ENCODE peak calls at places on chromosomes 4 and X, in four cellular contexts. One of them, this sample, is unnamed.

GRCh38 chrX:12971282-12972003 is 3.5 kb upstream of the TMSB4X start:
- DNase-seq in lower leg skin: no peak
- DNase-seq in NCI-H510A treated with DMSO at 0.1 percent for 48 hours: no peak
- DNase-seq in RPMI8226: no peak
- DNase-seq in this sample: peak

GRCh38 chrX:138711399-138712347 is at the start of gene FGF13:
- DNase-seq in lower leg skin: no peak
- DNase-seq in NCI-H510A treated with DMSO at 0.1 percent for 48 hours: no peak
- DNase-seq in RPMI8226: no peak
- DNase-seq in this sample: no peak

GRCh38 chrX:114782925-114783324 is 199.0 kb downstream of the HTR2C start:
- DNase-seq in lower leg skin: no peak
- DNase-seq in NCI-H510A treated with DMSO at 0.1 percent for 48 hours: no peak
- DNase-seq in RPMI8226: no peak
- DNase-seq in this sample: no peak

GRCh38 chr4:97208749-97209148 is 934.5 kb downstream of the STPG2 start:
- DNase-seq in lower leg skin: no peak
- DNase-seq in NCI-H510A treated with DMSO at 0.1 percent for 48 hours: no peak
- DNase-seq in RPMI8226: no peak
- DNase-seq in this sample: no peak

GRCh38 chr4:158850371-158850770 is 81.5 kb downstream of the FNIP2 start:
- DNase-seq in lower leg skin: no peak
- DNase-seq in NCI-H510A treated with DMSO at 0.1 percent for 48 hours: no peak
- DNase-seq in RPMI8226: no peak
- DNase-seq in this sample: no peak

GRCh38 chr4:113760094-113760851 is 1.3 kb downstream of the CAMK2D start:
- DNase-seq in lower leg skin: peak
- DNase-seq in NCI-H510A treated with DMSO at 0.1 percent for 48 hours: peak
- DNase-seq in RPMI8226: no peak
- DNase-seq in this sample: no peak

GRCh38 chrX:35841872-35842271 is 43.7 kb downstream of the MAGEB16 start:
- DNase-seq in lower leg skin: no peak
- DNase-seq in NCI-H510A treated with DMSO at 0.1 percent for 48 hours: no peak
- DNase-seq in RPMI8226: no peak
- DNase-seq in this sample: no peak

GRCh38 chrX:97332963-97333362 is 449.3 kb downstream of the RPA4 start:
- DNase-seq in lower leg skin: no peak
- DNase-seq in NCI-H510A treated with DMSO at 0.1 percent for 48 hours: no peak
- DNase-seq in RPMI8226: no peak
- DNase-seq in this sample: no peak

GRCh38 chr4:176001171-176002006 is 64.3 kb upstream of the WDR17 start:
- DNase-seq in lower leg skin: no peak
- DNase-seq in NCI-H510A treated with DMSO at 0.1 percent for 48 hours: peak
- DNase-seq in RPMI8226: no peak
- DNase-seq in this sample: no peak

GRCh38 chr4:38306482-38307071 is 346.4 kb downstream of the PTTG2 start:
- DNase-seq in lower leg skin: no peak
- DNase-seq in NCI-H510A treated with DMSO at 0.1 percent for 48 hours: no peak
- DNase-seq in RPMI8226: peak
- DNase-seq in this sample: no peak

GRCh38 chr4:41889328-41889727 is 45.9 kb upstream of the TMEM33 start:
- DNase-seq in lower leg skin: no peak
- DNase-seq in NCI-H510A treated with DMSO at 0.1 percent for 48 hours: no peak
- DNase-seq in RPMI8226: no peak
- DNase-seq in this sample: no peak

GRCh38 chr4:76572224-76572623 is 137.2 kb downstream of the SHROOM3 start:
- DNase-seq in lower leg skin: no peak
- DNase-seq in NCI-H510A treated with DMSO at 0.1 percent for 48 hours: no peak
- DNase-seq in RPMI8226: no peak
- DNase-seq in this sample: no peak

GRCh38 chr4:149784018-149784417 is 31.6 kb downstream of the IQCM start:
- DNase-seq in lower leg skin: no peak
- DNase-seq in NCI-H510A treated with DMSO at 0.1 percent for 48 hours: no peak
- DNase-seq in RPMI8226: no peak
- DNase-seq in this sample: no peak

GRCh38 chr4:10119263-10119662 is 2.7 kb upstream of the WDR1 start:
- DNase-seq in lower leg skin: no peak
- DNase-seq in NCI-H510A treated with DMSO at 0.1 percent for 48 hours: no peak
- DNase-seq in RPMI8226: no peak
- DNase-seq in this sample: no peak

GRCh38 chr4:92304636-92305035 is 870 bp downstream of the GRID2 start:
- DNase-seq in lower leg skin: no peak
- DNase-seq in NCI-H510A treated with DMSO at 0.1 percent for 48 hours: peak
- DNase-seq in RPMI8226: no peak
- DNase-seq in this sample: no peak

GRCh38 chr4:6271701-6272465 is 2.2 kb downstream of the WFS1 start:
- DNase-seq in lower leg skin: no peak
- DNase-seq in NCI-H510A treated with DMSO at 0.1 percent for 48 hours: no peak
- DNase-seq in RPMI8226: no peak
- DNase-seq in this sample: peak

GRCh38 chr4:173403051-173403450 is 4.1 kb upstream of the SCRG1 start:
- DNase-seq in lower leg skin: no peak
- DNase-seq in NCI-H510A treated with DMSO at 0.1 percent for 48 hours: no peak
- DNase-seq in RPMI8226: no peak
- DNase-seq in this sample: no peak

GRCh38 chr4:154164931-154165839 is 326.4 kb downstream of the DCHS2 start:
- DNase-seq in lower leg skin: peak
- DNase-seq in NCI-H510A treated with DMSO at 0.1 percent for 48 hours: no peak
- DNase-seq in RPMI8226: peak
- DNase-seq in this sample: peak

GRCh38 chr4:52641853-52642563 is 17.1 kb downstream of the USP46 start:
- DNase-seq in lower leg skin: no peak
- DNase-seq in NCI-H510A treated with DMSO at 0.1 percent for 48 hours: no peak
- DNase-seq in RPMI8226: no peak
- DNase-seq in this sample: no peak

GRCh38 chr4:69639542-69639941 is at the start of gene UGT2A2:
- DNase-seq in lower leg skin: no peak
- DNase-seq in NCI-H510A treated with DMSO at 0.1 percent for 48 hours: no peak
- DNase-seq in RPMI8226: no peak
- DNase-seq in this sample: no peak

GRCh38 chr4:20679946-20680345 is 20.3 kb upstream of the PACRGL start:
- DNase-seq in lower leg skin: no peak
- DNase-seq in NCI-H510A treated with DMSO at 0.1 percent for 48 hours: no peak
- DNase-seq in RPMI8226: no peak
- DNase-seq in this sample: no peak

GRCh38 chr4:84966382-84967291 is at the start of gene WDFY3:
- DNase-seq in lower leg skin: peak
- DNase-seq in NCI-H510A treated with DMSO at 0.1 percent for 48 hours: peak
- DNase-seq in RPMI8226: peak
- DNase-seq in this sample: peak

GRCh38 chrX:46257451-46257879 is 287.8 kb downstream of the ZNF674 start:
- DNase-seq in lower leg skin: no peak
- DNase-seq in NCI-H510A treated with DMSO at 0.1 percent for 48 hours: no peak
- DNase-seq in RPMI8226: no peak
- DNase-seq in this sample: no peak

GRCh38 chr4:12879500-12879899 is 604.6 kb downstream of the RAB28 start:
- DNase-seq in lower leg skin: no peak
- DNase-seq in NCI-H510A treated with DMSO at 0.1 percent for 48 hours: no peak
- DNase-seq in RPMI8226: no peak
- DNase-seq in this sample: no peak

GRCh38 chr4:70556856-70557255 is 35.2 kb upstream of the AMBN start:
- DNase-seq in lower leg skin: no peak
- DNase-seq in NCI-H510A treated with DMSO at 0.1 percent for 48 hours: no peak
- DNase-seq in RPMI8226: no peak
- DNase-seq in this sample: no peak

GRCh38 chr4:18556402-18556801 is 534.8 kb upstream of the LCORL start:
- DNase-seq in lower leg skin: no peak
- DNase-seq in NCI-H510A treated with DMSO at 0.1 percent for 48 hours: no peak
- DNase-seq in RPMI8226: no peak
- DNase-seq in this sample: no peak

GRCh38 chr4:188408244-188409067 is 269.2 kb downstream of the TRIML1 start:
- DNase-seq in lower leg skin: no peak
- DNase-seq in NCI-H510A treated with DMSO at 0.1 percent for 48 hours: no peak
- DNase-seq in RPMI8226: no peak
- DNase-seq in this sample: no peak

GRCh38 chr4:165398570-165398969 is 19.8 kb downstream of the CPE start:
- DNase-seq in lower leg skin: no peak
- DNase-seq in NCI-H510A treated with DMSO at 0.1 percent for 48 hours: peak
- DNase-seq in RPMI8226: peak
- DNase-seq in this sample: no peak

GRCh38 chr4:119581480-119581879 is 47.1 kb downstream of the PDE5A start:
- DNase-seq in lower leg skin: no peak
- DNase-seq in NCI-H510A treated with DMSO at 0.1 percent for 48 hours: no peak
- DNase-seq in RPMI8226: no peak
- DNase-seq in this sample: no peak

GRCh38 chr4:41418444-41418843 is 119.5 kb upstream of the LIMCH1 start:
- DNase-seq in lower leg skin: no peak
- DNase-seq in NCI-H510A treated with DMSO at 0.1 percent for 48 hours: no peak
- DNase-seq in RPMI8226: no peak
- DNase-seq in this sample: peak

GRCh38 chr4:25367004-25367621 is 9.9 kb upstream of the ANAPC4 start:
- DNase-seq in lower leg skin: no peak
- DNase-seq in NCI-H510A treated with DMSO at 0.1 percent for 48 hours: peak
- DNase-seq in RPMI8226: peak
- DNase-seq in this sample: no peak